ENCODE peak calls at places on chromosomes 4 and X, in nine cellular contexts. W, N, O, T, S, L, K, P and I are unnamed samples.

GRCh38 chr4:142379277-142380051 is 466.6 kb downstream of the INPP4B start:
- DNase-seq in W (no peak), N (peak), O (peak), T (no peak), S (no peak), L (peak), K (no peak), P (peak), I (peak)

GRCh38 chr4:40606239-40606767 is 23.4 kb downstream of the RBM47 start:
- DNase-seq in W (no peak), N (no peak), O (no peak), T (no peak), S (no peak), L (no peak), K (no peak), P (no peak), I (no peak)

GRCh38 chrX:70262952-70263567 is 3.1 kb upstream of the P2RY4 start:
- DNase-seq in W (peak), N (peak), O (peak), T (peak), S (peak), L (peak), K (no peak), P (peak), I (peak)

GRCh38 chr4:47801481-47802002 is 36.3 kb downstream of the CORIN start:
- DNase-seq in W (no peak), N (no peak), O (no peak), T (no peak), S (no peak), L (no peak), K (no peak), P (no peak), I (no peak)

GRCh38 chr4:140223056-140223810 is 69.2 kb upstream of the MAML3 start:
- DNase-seq in W (no peak), N (peak), O (peak), T (peak), S (no peak), L (peak), K (no peak), P (no peak), I (no peak)

GRCh38 chr4:3387943-3388348 is 53.8 kb upstream of the HGFAC start:
- DNase-seq in W (peak), N (peak), O (peak), T (peak), S (peak), L (peak), K (no peak), P (peak), I (peak)

GRCh38 chr4:85717847-85718246 is 242.9 kb downstream of the ARHGAP24 start:
- DNase-seq in W (no peak), N (no peak), O (no peak), T (no peak), S (no peak), L (no peak), K (no peak), P (no peak), I (no peak)

GRCh38 chr4:119646347-119647071 is 17.9 kb upstream of the PDE5A start:
- DNase-seq in W (no peak), N (no peak), O (no peak), T (peak), S (no peak), L (peak), K (peak), P (no peak), I (no peak)

GRCh38 chr4:1579834-1580686 is 104.1 kb downstream of the FAM53A start:
- DNase-seq in W (peak), N (peak), O (peak), T (peak), S (peak), L (peak), K (peak), P (peak), I (peak)

GRCh38 chr4:74873545-74874295 is 59.2 kb upstream of the PARM1 start:
- DNase-seq in W (no peak), N (no peak), O (no peak), T (no peak), S (no peak), L (peak), K (no peak), P (no peak), I (no peak)

GRCh38 chrX:155070038-155070437 is 898 bp downstream of the CMC4 start:
- DNase-seq in W (no peak), N (peak), O (peak), T (peak), S (no peak), L (peak), K (no peak), P (no peak), I (peak)

GRCh38 chr4:6701371-6701770 is 7.7 kb downstream of the S100P start:
- DNase-seq in W (no peak), N (peak), O (no peak), T (no peak), S (no peak), L (no peak), K (no peak), P (no peak), I (no peak)

GRCh38 chrX:10615931-10616780 is 4.2 kb downstream of the MID1 start:
- DNase-seq in W (no peak), N (peak), O (peak), T (peak), S (peak), L (peak), K (no peak), P (no peak), I (peak)

GRCh38 chr4:610411-611261 is 14.7 kb upstream of the PDE6B start:
- DNase-seq in W (no peak), N (peak), O (peak), T (no peak), S (no peak), L (peak), K (no peak), P (peak), I (peak)